ENCODE peak calls at places on chromosomes 1 and 21, in nine cellular contexts. I is fibroblast of lung, F is WERI-Rb-1, W is body of pancreas, P is spleen, N is IMR-90, G is AG10803, Z is fibroblast of mammary gland, U is dorsolateral prefrontal cortex. E is an unnamed sample.

GRCh38 chr1:95034506-95034905 is 38.2 kb downstream of the ALG14 start:
- DNase-seq in I (peak), F (no peak), W (no peak), P (no peak), N (peak), G (no peak), Z (peak), U (no peak), E (no peak)

GRCh38 chr1:52427152-52427551 is 22.8 kb downstream of the PRPF38A start:
- DNase-seq in I (no peak), F (no peak), W (no peak), P (no peak), N (no peak), G (no peak), Z (no peak), U (no peak), E (no peak)

GRCh38 chr1:200400556-200400955 is 9.3 kb downstream of the ZNF281 start:
- DNase-seq in I (no peak), F (no peak), W (no peak), P (no peak), N (no peak), G (no peak), Z (no peak), U (no peak), E (no peak)

GRCh38 chr1:185559684-185560310 is 174.4 kb upstream of the HMCN1 start:
- DNase-seq in I (peak), F (peak), W (peak), P (peak), N (peak), G (peak), Z (peak), U (no peak), E (peak)

GRCh38 chr1:244836598-244836997 is 1.1 kb downstream of the COX20 start:
- DNase-seq in I (no peak), F (no peak), W (no peak), P (no peak), N (peak), G (peak), Z (peak), U (no peak), E (no peak)

GRCh38 chr1:23999156-23999671 is 19.1 kb upstream of the SRSF10 start:
- DNase-seq in I (peak), F (no peak), W (no peak), P (no peak), N (no peak), G (peak), Z (no peak), U (no peak), E (no peak)

GRCh38 chr1:224528900-224529299 is 87.2 kb upstream of the CNIH3 start:
- DNase-seq in I (peak), F (no peak), W (no peak), P (no peak), N (peak), G (peak), Z (peak), U (no peak), E (peak)

GRCh38 chr1:230501845-230502244 is 75.7 kb upstream of the PGBD5 start:
- DNase-seq in I (no peak), F (no peak), W (peak), P (no peak), N (no peak), G (no peak), Z (no peak), U (no peak), E (peak)

GRCh38 chr1:203627819-203628184 is 1.2 kb downstream of the ATP2B4 start:
- DNase-seq in I (peak), F (no peak), W (peak), P (no peak), N (no peak), G (peak), Z (peak), U (no peak), E (peak)

GRCh38 chr1:157011845-157012244 is 33.7 kb downstream of the ARHGEF11 start:
- DNase-seq in I (no peak), F (no peak), W (no peak), P (no peak), N (no peak), G (no peak), Z (no peak), U (no peak), E (no peak)

GRCh38 chr21:35850029-35850428 is 210.3 kb downstream of the SETD4 start:
- DNase-seq in I (peak), F (no peak), W (no peak), P (no peak), N (peak), G (peak), Z (peak), U (no peak), E (no peak)

GRCh38 chr1:61950418-61950817 is 208.1 kb downstream of the PATJ start:
- DNase-seq in I (peak), F (no peak), W (no peak), P (no peak), N (no peak), G (no peak), Z (peak), U (no peak), E (peak)

GRCh38 chr1:193406901-193407300 is 220.5 kb upstream of the B3GALT2 start:
- DNase-seq in I (peak), F (no peak), W (peak), P (no peak), N (peak), G (peak), Z (peak), U (no peak), E (peak)

GRCh38 chr1:202012544-202013478 is 2.4 kb downstream of the ELF3 start:
- DNase-seq in I (no peak), F (no peak), W (peak), P (no peak), N (no peak), G (no peak), Z (no peak), U (no peak), E (no peak)

DNA sequence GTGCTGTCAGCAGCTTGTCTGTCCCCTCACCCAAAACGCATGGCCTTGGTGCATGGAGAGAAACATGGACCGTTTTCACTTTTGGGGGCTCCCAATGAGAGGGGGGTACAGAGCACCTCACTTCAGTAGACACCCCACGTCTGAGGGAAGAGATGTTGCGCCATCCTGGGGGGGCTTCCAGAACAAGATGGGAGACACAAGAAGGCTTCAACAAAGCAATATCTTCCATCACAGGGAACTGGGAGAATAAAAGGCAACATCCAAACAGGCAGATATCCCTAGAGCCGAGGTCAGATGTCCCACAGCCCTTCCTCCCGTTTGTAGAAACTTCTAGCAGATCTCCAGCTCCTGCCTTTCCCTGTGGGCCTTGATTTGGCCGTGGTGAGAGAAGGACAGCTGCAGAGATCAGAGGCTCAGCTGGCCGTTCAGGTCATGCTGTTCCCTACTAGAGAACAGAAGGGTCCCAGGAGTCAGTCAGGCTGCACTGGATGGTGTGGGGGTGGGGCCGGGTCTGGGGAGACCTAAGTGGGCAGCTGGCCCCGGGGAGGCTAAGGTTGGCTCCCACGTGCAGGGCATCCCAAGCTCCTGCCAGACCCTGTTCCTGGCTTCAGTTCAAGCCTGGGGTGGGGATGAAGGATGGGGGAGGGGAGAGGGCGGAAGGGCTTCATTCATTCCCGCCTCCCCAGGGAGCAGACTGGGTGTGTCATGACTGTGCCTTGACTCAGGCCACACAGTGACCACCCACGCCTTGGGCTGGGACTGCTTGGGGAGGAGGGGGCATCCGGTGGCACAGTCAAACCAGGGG is 4.4 kb downstream of the PLOD1 start:
- DNase-seq in I (no peak), F (peak), W (peak), P (no peak), N (no peak), G (no peak), Z (no peak), U (no peak), E (no peak)
- H3K4me3 ChIP-seq in I (no peak), F (no peak), W (no peak), P (no peak), N (no peak), G (no peak), Z (no peak), U (no peak), E (no peak)

GRCh38 chr1:28936528-28936927 is 22.2 kb downstream of the EPB41 start:
- DNase-seq in I (no peak), F (no peak), W (no peak), P (no peak), N (no peak), G (no peak), Z (no peak), U (no peak), E (no peak)
- TF ChIP-seq CTCF in I (no peak), F (no peak), W (no peak), P (no peak), N (no peak), G (no peak), Z (no peak), U (no peak), E (no peak)

GRCh38 chr1:81802601-81803422 is 2.1 kb downstream of the ADGRL2 start:
- DNase-seq in I (peak), F (peak), W (peak), P (peak), N (peak), G (peak), Z (peak), U (peak), E (peak)
- H3K4me3 ChIP-seq in I (peak), F (peak), W (peak), P (peak), N (peak), G (peak), Z (peak), U (peak), E (peak)

GRCh38 chr1:166730299-166730888 is 108.9 kb upstream of the POGK start:
- DNase-seq in I (peak), F (no peak), W (no peak), P (no peak), N (no peak), G (peak), Z (no peak), U (no peak), E (peak)
- TF ChIP-seq CTCF in I (no peak), F (peak), W (no peak), P (no peak), N (no peak), G (no peak), Z (no peak), U (no peak), E (no peak)

DNA sequence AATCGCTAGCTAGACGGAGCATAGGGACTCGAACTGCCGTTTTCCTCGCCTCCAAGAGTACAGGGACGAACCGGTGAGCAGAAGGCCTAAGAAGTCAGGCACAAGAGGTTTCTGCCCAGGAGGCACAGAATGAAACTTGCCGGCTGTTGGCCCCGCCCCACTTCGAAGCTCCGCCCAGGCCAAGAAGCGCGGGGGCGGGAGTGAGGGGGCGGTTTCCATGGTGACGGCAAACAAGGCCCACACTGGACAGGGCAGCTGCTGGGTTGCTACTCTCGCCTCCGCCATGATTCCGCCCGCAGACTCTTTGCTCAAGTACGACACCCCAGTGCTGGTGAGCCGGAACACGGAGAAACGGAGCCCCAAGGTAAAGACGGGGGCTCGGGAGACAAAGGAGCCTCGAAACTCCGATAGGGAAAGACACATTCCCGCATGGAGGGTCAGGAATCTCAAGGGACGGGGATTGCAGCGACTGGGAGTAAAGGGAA is at the start of gene DNALI1:
- DNase-seq in I (peak), F (peak), W (peak), P (peak), N (peak), G (peak), Z (peak), U (peak), E (peak)
- H3K4me3 ChIP-seq in I (peak), F (peak), W (peak), P (no peak), N (peak), G (peak), Z (peak), U (peak), E (peak)

DNA sequence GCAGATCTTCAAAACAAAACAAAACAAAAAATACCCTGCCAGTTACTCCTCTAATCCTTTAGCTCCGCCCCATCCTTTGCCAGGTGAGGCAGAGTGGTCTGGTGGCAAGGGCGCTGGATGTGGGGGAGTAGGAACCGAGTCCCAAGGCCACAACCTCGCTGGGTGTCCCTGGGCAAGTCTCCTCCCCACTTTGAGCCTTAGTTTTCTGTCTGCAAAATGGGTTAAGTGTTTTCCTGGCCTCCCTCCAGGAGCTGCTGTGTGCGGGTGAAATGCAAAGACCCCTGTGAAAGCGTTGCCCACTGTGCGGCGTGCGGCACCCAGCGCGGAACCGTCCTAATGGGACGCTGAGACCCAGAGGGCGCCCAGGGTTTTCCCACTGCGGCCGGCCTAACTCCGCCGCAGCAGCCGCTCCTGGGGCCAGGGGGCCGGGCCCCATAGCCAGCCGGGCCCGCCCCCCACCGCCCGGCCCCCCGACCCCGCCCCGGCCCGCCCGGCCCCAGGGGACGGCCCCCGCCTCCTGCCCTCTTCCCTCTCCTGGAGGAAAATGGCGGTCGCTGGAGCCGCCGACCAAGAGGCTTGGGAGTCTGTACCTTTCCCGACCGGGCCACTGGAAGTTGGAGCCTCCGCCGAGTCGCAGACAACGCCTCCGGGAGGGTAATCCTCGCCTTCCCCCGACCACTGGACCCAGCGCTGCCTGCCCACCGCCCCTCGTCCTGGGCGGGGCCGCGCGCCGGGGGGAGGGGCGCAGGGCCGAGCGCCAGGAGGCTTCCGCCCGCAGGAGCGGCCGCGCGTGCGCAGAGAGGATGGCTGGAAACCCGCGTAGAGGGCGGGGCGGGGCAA is at the start of the genes ERMAP and SVBP:
- DNase-seq in I (peak), F (peak), W (peak), P (peak), N (peak), G (peak), Z (peak), U (peak), E (peak)
- TF ChIP-seq CTCF in I (no peak), F (no peak), W (no peak), P (no peak), N (no peak), G (no peak), Z (no peak), U (no peak), E (no peak)

GRCh38 chr21:33858672-33859372 is 56.8 kb downstream of the ATP5PO start:
- DNase-seq in I (no peak), F (peak), W (no peak), P (no peak), N (no peak), G (no peak), Z (no peak), U (no peak), E (no peak)

GRCh38 chr21:33859373-33860102 is 56.1 kb downstream of the ATP5PO start:
- DNase-seq in I (no peak), F (no peak), W (no peak), P (no peak), N (no peak), G (no peak), Z (no peak), U (no peak), E (no peak)

GRCh38 chr21:33864150-33864549 is 51.5 kb downstream of the ATP5PO start:
- DNase-seq in I (no peak), F (no peak), W (no peak), P (peak), N (no peak), G (no peak), Z (no peak), U (no peak), E (no peak)

GRCh38 chr21:33860332-33860879 is 55.2 kb downstream of the ATP5PO start:
- DNase-seq in I (no peak), F (no peak), W (no peak), P (no peak), N (no peak), G (no peak), Z (no peak), U (no peak), E (no peak)

GRCh38 chr21:33861125-33861524 is 54.5 kb downstream of the ATP5PO start:
- DNase-seq in I (no peak), F (peak), W (no peak), P (no peak), N (no peak), G (no peak), Z (no peak), U (no peak), E (no peak)
- H3K4me3 ChIP-seq in I (no peak), F (peak), W (no peak), P (no peak), N (no peak), G (no peak), Z (no peak), U (no peak), E (no peak)

GRCh38 chr1:108049083-108049819 is 84.3 kb upstream of the VAV3 start:
- DNase-seq in I (peak), F (peak), W (peak), P (peak), N (no peak), G (peak), Z (peak), U (peak), E (no peak)
- TF ChIP-seq CTCF in I (peak), F (peak), W (no peak), P (peak), N (no peak), G (peak), Z (peak), U (no peak), E (peak)

E was measured in epithelial cell of esophagus.